ENCODE peak calls at places on chromosomes 11 and 22, in ten cellular contexts. G is mammary epithelial cell; M is GM13976; H is HCT116; U is ovary; F is transverse colon; W is activated CD8-positive, alpha-beta T cell treated with anti-CD3 and anti-CD28 coated beads for 36 hours; D is omental fat pad; L is cardiac muscle cell; C is fibroblast of pulmonary artery. S is an unnamed sample.
A peak's percentile ranks its signal among the peaks of the same experiment; 100 is the strongest.

GRCh38 chr11:10257478-10257877 is 36.5 kb downstream of the SBF2 start:
- DNase-seq in G (no peak), M (no peak), H (no peak), U (no peak), F (no peak), W (no peak), D (no peak), L (no peak), C (no peak), S (no peak)

GRCh38 chr11:123580557-123581275 is 73.7 kb downstream of the SCN3B start:
- DNase-seq in G (peak; percentile 53), M (peak; percentile 91), H (peak; percentile 41), U (peak; percentile 46), F (peak; percentile 73), W (peak; percentile 72), D (peak; percentile 32), L (peak; percentile 76), C (peak; percentile 50), S (peak; percentile 79)

GRCh38 chr11:92528051-92528450 is 303.4 kb downstream of the FAT3 start:
- DNase-seq in G (peak; percentile 83), M (no peak), H (no peak), U (no peak), F (no peak), W (no peak), D (no peak), L (no peak), C (peak; percentile 32), S (no peak)

GRCh38 chr22:25172153-25172552 is 27.5 kb upstream of the CRYBB3 start:
- DNase-seq in G (no peak), M (peak; percentile 47), H (peak; percentile 8), U (no peak), F (peak; percentile 52), W (peak; percentile 66), D (no peak), L (no peak), C (no peak), S (peak; percentile 72)

GRCh38 chr22:35839811-35840739 is 122.4 kb downstream of the APOL5 start:
- DNase-seq in G (peak; percentile 98), M (no peak), H (peak; percentile 95), U (peak; percentile 89), F (peak; percentile 86), W (peak; percentile 23), D (peak; percentile 60), L (peak; percentile 92), C (peak; percentile 98), S (peak; percentile 84)

GRCh38 chr22:30615543-30615954 is 8.6 kb downstream of the TCN2 start:
- DNase-seq in G (no peak), M (no peak), H (no peak), U (no peak), F (no peak), W (no peak), D (no peak), L (no peak), C (no peak), S (no peak)

GRCh38 chr22:27157090-27157489 is 499.7 kb downstream of the MIAT start:
- DNase-seq in G (no peak), M (no peak), H (no peak), U (no peak), F (no peak), W (no peak), D (no peak), L (no peak), C (no peak), S (no peak)

GRCh38 chr11:121669422-121669821 is 216.7 kb upstream of the SORL1-AS1 start:
- DNase-seq in G (no peak), M (no peak), H (no peak), U (no peak), F (no peak), W (no peak), D (no peak), L (no peak), C (no peak), S (no peak)

GRCh38 chr22:39800790-39801540 is 92.6 kb downstream of the ENTHD1 start:
- DNase-seq in G (no peak), M (no peak), H (no peak), U (no peak), F (no peak), W (no peak), D (no peak), L (no peak), C (no peak), S (no peak)

GRCh38 chr11:68313574-68314202 is 1.3 kb downstream of the LRP5 start:
- DNase-seq in G (peak; percentile 32), M (no peak), H (no peak), U (no peak), F (no peak), W (no peak), D (no peak), L (peak; percentile 49), C (no peak), S (no peak)

GRCh38 chr11:120599816-120600420 is 88.4 kb downstream of the GRIK4 start:
- DNase-seq in G (no peak), M (no peak), H (no peak), U (no peak), F (no peak), W (no peak), D (no peak), L (no peak), C (no peak), S (no peak)

GRCh38 chr11:117918366-117919255 is 10.6 kb downstream of the TMPRSS13 start:
- DNase-seq in G (no peak), M (no peak), H (no peak), U (no peak), F (no peak), W (no peak), D (peak; percentile 12), L (no peak), C (no peak), S (no peak)

GRCh38 chr22:41285820-41286638 is at the start of gene RANGAP1:
- DNase-seq in G (peak; percentile 99), M (peak; percentile 97), H (peak; percentile 96), U (peak; percentile 97), F (peak; percentile 99), W (peak; percentile 99), D (peak; percentile 82), L (peak; percentile 99), C (peak; percentile 99), S (peak; percentile 98)
- TF ChIP-seq CTCF in G (peak; percentile 36), M (no peak), H (no peak), U (no peak), F (no peak), W (no peak), D (no peak), L (peak; percentile 22), C (peak; percentile 6), S (no peak)

DNA sequence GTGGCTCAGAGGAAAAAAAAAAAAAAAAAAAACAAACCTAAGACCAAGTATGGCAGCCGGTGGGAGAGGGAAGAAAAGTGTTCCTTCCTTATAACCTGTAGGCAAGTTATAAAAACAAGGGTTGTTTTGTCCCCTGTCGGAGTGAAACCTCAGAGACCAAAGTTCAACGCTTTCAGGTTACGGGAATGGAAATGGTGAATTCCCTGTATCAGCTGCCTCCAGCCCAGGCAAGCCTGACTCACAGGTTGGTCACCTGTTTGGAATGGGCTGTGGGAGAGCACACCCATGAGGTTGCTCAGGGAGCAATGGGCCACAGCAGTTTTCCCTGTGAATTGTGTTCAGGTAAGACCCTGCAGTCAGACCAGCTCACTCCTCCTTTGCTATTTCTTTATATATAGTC is 138.9 kb downstream of the ETS1 start:
- DNase-seq in G (peak; percentile 99), M (no peak), H (peak; percentile 95), U (no peak), F (peak; percentile 83), W (no peak), D (no peak), L (no peak), C (peak; percentile 44), S (peak; percentile 84)
- TF ChIP-seq CTCF in G (peak; percentile 44), M (no peak), H (no peak), U (no peak), F (no peak), W (no peak), D (no peak), L (no peak), C (no peak), S (no peak)

GRCh38 chr11:70087446-70088167 is 9.5 kb downstream of the ANO1 start:
- DNase-seq in G (no peak), M (no peak), H (no peak), U (no peak), F (no peak), W (no peak), D (no peak), L (no peak), C (no peak), S (no peak)

GRCh38 chr11:70080763-70081162 is 2.6 kb downstream of the ANO1 start:
- DNase-seq in G (peak; percentile 99), M (no peak), H (peak; percentile 38), U (no peak), F (no peak), W (no peak), D (no peak), L (no peak), C (no peak), S (peak; percentile 62)

GRCh38 chr11:70085815-70086769 is 8.0 kb downstream of the ANO1 start:
- DNase-seq in G (no peak), M (no peak), H (no peak), U (no peak), F (no peak), W (no peak), D (no peak), L (no peak), C (no peak), S (no peak)

GRCh38 chr11:70082829-70083228 is 4.7 kb downstream of the ANO1 start:
- DNase-seq in G (no peak), M (no peak), H (no peak), U (no peak), F (no peak), W (peak; percentile 9), D (no peak), L (no peak), C (no peak), S (peak; percentile 28)

GRCh38 chr11:70084046-70084984 is 6.2 kb downstream of the ANO1 start:
- DNase-seq in G (no peak), M (no peak), H (no peak), U (no peak), F (no peak), W (no peak), D (no peak), L (no peak), C (no peak), S (no peak)
- TF ChIP-seq CTCF in G (no peak), M (no peak), H (no peak), U (no peak), F (no peak), W (no peak), D (no peak), L (no peak), C (no peak), S (no peak)

DNA sequence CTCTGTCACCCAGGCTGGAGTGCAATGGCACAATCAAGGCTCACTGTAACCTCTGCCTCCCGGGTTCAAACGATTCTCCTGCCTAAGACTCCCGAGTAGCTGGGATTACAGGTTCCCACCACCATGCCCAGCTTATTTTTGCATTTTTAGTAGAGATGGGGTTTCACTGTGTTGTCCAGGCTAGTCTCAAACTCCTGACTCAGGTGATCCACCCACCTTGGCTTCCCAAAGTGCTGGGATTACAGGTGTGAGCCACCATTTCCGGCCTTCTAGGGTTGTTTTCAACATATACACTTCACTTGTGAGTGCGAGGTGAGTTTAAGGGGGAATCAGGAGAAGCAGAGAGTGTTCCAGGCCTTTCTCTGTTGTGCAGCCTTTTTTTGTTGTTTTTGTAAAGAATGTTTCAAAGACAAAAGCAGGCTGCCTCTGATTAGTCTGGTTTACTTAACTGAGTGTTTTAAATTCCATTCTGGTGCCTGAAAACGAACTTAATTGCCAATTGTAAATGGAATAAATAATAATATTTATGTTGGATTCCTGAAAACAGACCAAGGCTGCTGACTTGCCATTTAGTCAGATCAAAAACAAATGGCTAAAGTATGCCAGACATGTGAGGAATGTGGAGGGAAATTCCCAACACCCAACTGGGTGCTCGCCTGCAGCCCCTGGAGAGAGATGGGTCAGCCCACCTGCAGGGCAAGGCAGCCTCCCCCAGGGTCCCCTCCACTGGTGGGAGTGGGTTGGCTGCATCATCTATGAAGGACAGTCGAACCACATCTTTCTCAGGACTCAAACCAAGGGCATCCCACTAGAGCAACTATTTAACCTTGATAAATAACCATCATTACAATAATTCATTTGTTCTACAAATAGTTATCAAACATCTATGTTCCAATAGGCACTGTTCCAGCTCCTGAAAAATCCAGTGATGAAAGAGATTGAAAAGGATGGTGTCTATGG is 4.6 kb upstream of the RANGAP1 start:
- DNase-seq in G (peak; percentile 59), M (no peak), H (no peak), U (no peak), F (no peak), W (no peak), D (no peak), L (peak; percentile 23), C (peak; percentile 75), S (peak; percentile 46)
- TF ChIP-seq CTCF in G (no peak), M (no peak), H (no peak), U (no peak), F (no peak), W (no peak), D (no peak), L (no peak), C (no peak), S (no peak)